ENCODE peak calls at places on chromosomes 4 and X, in six cellular contexts. One of them, this sample, is unnamed. For H3K36me3, the result is how much of the 10 kb centered on the place peaks cover.

GRCh38 chr4:117700111-117700892 is 334.0 kb upstream of the NDST3 start:
- DNase-seq in CD8-positive, alpha-beta T cell: no peak
- DNase-seq in heart left ventricle: no peak
- DNase-seq in MM.1S: peak
- DNase-seq in upper lobe of right lung: no peak
- DNase-seq in BJ: no peak
- DNase-seq in this sample: peak

GRCh38 chr4:2789801-2790582 is 2.9 kb upstream of the SH3BP2 start:
- DNase-seq in CD8-positive, alpha-beta T cell: no peak
- DNase-seq in heart left ventricle: no peak
- DNase-seq in MM.1S: no peak
- DNase-seq in upper lobe of right lung: no peak
- DNase-seq in BJ: no peak
- DNase-seq in this sample: no peak

GRCh38 chr4:187606581-187606980 is 389.0 kb upstream of the ZFP42 start:
- DNase-seq in CD8-positive, alpha-beta T cell: no peak
- DNase-seq in heart left ventricle: peak
- DNase-seq in MM.1S: peak
- DNase-seq in upper lobe of right lung: no peak
- DNase-seq in BJ: no peak
- DNase-seq in this sample: peak

GRCh38 chr4:137688651-137689050 is 156.4 kb upstream of the PCDH18 start:
- DNase-seq in CD8-positive, alpha-beta T cell: no peak
- DNase-seq in heart left ventricle: no peak
- DNase-seq in MM.1S: no peak
- DNase-seq in upper lobe of right lung: no peak
- DNase-seq in BJ: no peak
- DNase-seq in this sample: no peak

GRCh38 chr4:100462206-100462605 is 55.6 kb downstream of the EMCN start:
- DNase-seq in CD8-positive, alpha-beta T cell: no peak
- DNase-seq in heart left ventricle: no peak
- DNase-seq in MM.1S: no peak
- DNase-seq in upper lobe of right lung: no peak
- DNase-seq in BJ: no peak
- DNase-seq in this sample: no peak

GRCh38 chr4:188647820-188648380 is 508.7 kb downstream of the TRIML1 start:
- DNase-seq in CD8-positive, alpha-beta T cell: no peak
- DNase-seq in heart left ventricle: no peak
- DNase-seq in MM.1S: no peak
- DNase-seq in upper lobe of right lung: no peak
- DNase-seq in BJ: no peak
- DNase-seq in this sample: no peak

GRCh38 chr4:153668647-153669046 is 15.4 kb upstream of the TLR2 start:
- DNase-seq in CD8-positive, alpha-beta T cell: no peak
- DNase-seq in heart left ventricle: no peak
- DNase-seq in MM.1S: no peak
- DNase-seq in upper lobe of right lung: no peak
- DNase-seq in BJ: no peak
- DNase-seq in this sample: no peak

GRCh38 chr4:51906167-51906647 is 63.3 kb downstream of the DCUN1D4 start:
- DNase-seq in CD8-positive, alpha-beta T cell: no peak
- DNase-seq in heart left ventricle: no peak
- DNase-seq in MM.1S: no peak
- DNase-seq in upper lobe of right lung: no peak
- DNase-seq in BJ: no peak
- DNase-seq in this sample: peak

GRCh38 chr4:87589531-87589930 is 18.8 kb upstream of the DSPP start:
- DNase-seq in CD8-positive, alpha-beta T cell: no peak
- DNase-seq in heart left ventricle: no peak
- DNase-seq in MM.1S: peak
- DNase-seq in upper lobe of right lung: no peak
- DNase-seq in BJ: peak
- DNase-seq in this sample: no peak

GRCh38 chr4:105805501-105806120 is 89.7 kb upstream of the NPNT start:
- DNase-seq in CD8-positive, alpha-beta T cell: no peak
- DNase-seq in heart left ventricle: no peak
- DNase-seq in MM.1S: no peak
- DNase-seq in upper lobe of right lung: no peak
- DNase-seq in BJ: no peak
- DNase-seq in this sample: no peak

GRCh38 chr4:105808459-105809041 is 86.7 kb upstream of the NPNT start:
- DNase-seq in CD8-positive, alpha-beta T cell: no peak
- DNase-seq in heart left ventricle: peak
- DNase-seq in MM.1S: no peak
- DNase-seq in upper lobe of right lung: no peak
- DNase-seq in BJ: peak
- DNase-seq in this sample: no peak

GRCh38 chr4:105807496-105807895 is 87.8 kb upstream of the NPNT start:
- DNase-seq in CD8-positive, alpha-beta T cell: no peak
- DNase-seq in heart left ventricle: no peak
- DNase-seq in MM.1S: no peak
- DNase-seq in upper lobe of right lung: no peak
- DNase-seq in BJ: no peak
- DNase-seq in this sample: no peak

DNA sequence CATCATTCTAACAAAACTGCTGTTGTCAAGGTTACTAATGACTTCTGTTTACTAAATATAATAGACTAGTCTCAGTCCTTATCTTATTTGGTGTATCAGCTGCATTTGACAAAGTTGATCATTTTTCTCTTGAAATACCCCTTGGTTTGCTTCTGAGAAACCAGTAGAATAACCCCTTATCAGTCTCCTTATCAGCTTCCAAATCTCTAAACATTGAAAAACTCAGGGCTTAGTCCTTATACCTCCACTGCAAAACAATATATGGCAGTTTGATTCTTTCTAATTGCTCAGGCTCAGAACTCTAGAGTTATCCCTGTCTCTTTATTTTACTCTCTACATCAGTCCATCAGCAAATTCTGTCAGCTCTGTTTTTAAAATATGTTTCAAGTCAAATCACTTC is 87.2 kb upstream of the NPNT start:
- DNase-seq in CD8-positive, alpha-beta T cell: no peak
- DNase-seq in heart left ventricle: no peak
- DNase-seq in MM.1S: no peak
- DNase-seq in upper lobe of right lung: no peak
- DNase-seq in BJ: no peak
- DNase-seq in this sample: no peak
- TF ChIP-seq CTCF in CD8-positive, alpha-beta T cell: no peak
- TF ChIP-seq CTCF in heart left ventricle: no peak
- TF ChIP-seq CTCF in MM.1S: no peak
- TF ChIP-seq CTCF in upper lobe of right lung: no peak
- TF ChIP-seq CTCF in BJ: no peak
- TF ChIP-seq CTCF in this sample: no peak

GRCh38 chr4:159463235-159463634 is 360.4 kb downstream of the RAPGEF2 start:
- DNase-seq in CD8-positive, alpha-beta T cell: no peak
- DNase-seq in heart left ventricle: no peak
- DNase-seq in MM.1S: no peak
- DNase-seq in upper lobe of right lung: no peak
- DNase-seq in BJ: no peak
- DNase-seq in this sample: no peak

GRCh38 chr4:159464302-159464701 is 361.4 kb downstream of the RAPGEF2 start:
- DNase-seq in CD8-positive, alpha-beta T cell: no peak
- DNase-seq in heart left ventricle: no peak
- DNase-seq in MM.1S: no peak
- DNase-seq in upper lobe of right lung: no peak
- DNase-seq in BJ: no peak
- DNase-seq in this sample: no peak

GRCh38 chr4:159455675-159456235 is 352.9 kb downstream of the RAPGEF2 start:
- DNase-seq in CD8-positive, alpha-beta T cell: no peak
- DNase-seq in heart left ventricle: no peak
- DNase-seq in MM.1S: peak
- DNase-seq in upper lobe of right lung: no peak
- DNase-seq in BJ: no peak
- DNase-seq in this sample: peak

DNA sequence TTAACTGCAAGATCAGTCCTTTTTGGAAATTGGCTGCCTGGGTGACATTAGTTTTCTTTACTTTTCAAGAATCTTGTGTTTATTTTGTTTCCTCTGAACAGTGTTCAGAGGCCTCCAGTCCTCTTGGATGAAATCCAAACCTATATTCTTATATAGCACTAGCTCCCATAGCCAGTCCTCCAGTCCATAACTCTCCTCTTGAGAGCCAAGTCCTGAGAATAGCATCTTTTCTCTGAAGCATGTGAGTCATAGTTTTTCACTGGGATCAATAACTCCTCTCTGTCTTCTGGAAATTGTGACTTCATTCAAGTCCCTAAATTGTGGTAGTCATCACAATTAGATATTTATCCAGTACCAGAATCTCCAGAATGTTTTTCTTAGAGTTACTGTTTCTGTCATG is 357.5 kb downstream of the RAPGEF2 start:
- DNase-seq in CD8-positive, alpha-beta T cell: no peak
- DNase-seq in heart left ventricle: no peak
- DNase-seq in MM.1S: no peak
- DNase-seq in upper lobe of right lung: no peak
- DNase-seq in BJ: no peak
- DNase-seq in this sample: no peak
- H3K4me3 ChIP-seq in CD8-positive, alpha-beta T cell: no peak
- H3K4me3 ChIP-seq in heart left ventricle: no peak
- H3K4me3 ChIP-seq in MM.1S: no peak
- H3K4me3 ChIP-seq in upper lobe of right lung: no peak
- H3K4me3 ChIP-seq in BJ: no peak
- H3K4me3 ChIP-seq in this sample: no peak

GRCh38 chrX:2699959-2700358 is 8.9 kb downstream of the CD99 start:
- DNase-seq in CD8-positive, alpha-beta T cell: no peak
- DNase-seq in heart left ventricle: peak
- DNase-seq in MM.1S: no peak
- DNase-seq in upper lobe of right lung: no peak
- DNase-seq in BJ: no peak
- DNase-seq in this sample: no peak
- H3K36me3 ChIP-seq in CD8-positive, alpha-beta T cell: under half
- H3K36me3 ChIP-seq in heart left ventricle: under half
- H3K36me3 ChIP-seq in MM.1S: under half
- H3K36me3 ChIP-seq in upper lobe of right lung: under half
- H3K36me3 ChIP-seq in BJ: under half
- H3K36me3 ChIP-seq in this sample: under half

GRCh38 chr4:4311193-4311592 is 21.1 kb downstream of the ZBTB49 start:
- DNase-seq in CD8-positive, alpha-beta T cell: no peak
- DNase-seq in heart left ventricle: no peak
- DNase-seq in MM.1S: no peak
- DNase-seq in upper lobe of right lung: no peak
- DNase-seq in BJ: no peak
- DNase-seq in this sample: no peak
- TF ChIP-seq CTCF in CD8-positive, alpha-beta T cell: no peak
- TF ChIP-seq CTCF in heart left ventricle: no peak
- TF ChIP-seq CTCF in MM.1S: no peak
- TF ChIP-seq CTCF in upper lobe of right lung: no peak
- TF ChIP-seq CTCF in BJ: no peak
- TF ChIP-seq CTCF in this sample: peak